ENCODE peak calls at places on chromosomes 4 and X, in seven cellular contexts. O is hippocampal formation, D is glutamatergic neuron, X is SIG-M5, Y is NCI-H146, I is HEK293T, J is NCI-H446 treated with DMSO at 0.1 percent for 48 hours. F is an unnamed sample.
A peak's percentile ranks its signal among the peaks of the same experiment; 100 is the strongest.

GRCh38 chr4:162015090-162015489 is 148.7 kb downstream of the FSTL5 start:
- DNase-seq in O (no peak), D (no peak), J (no peak), X (peak; percentile 15), Y (no peak), I (no peak), F (no peak)

GRCh38 chr4:31045724-31046318 is 325.7 kb downstream of the PCDH7 start:
- DNase-seq in X (no peak), I (peak; percentile 5), J (peak; percentile 5), Y (peak; percentile 67), O (no peak), D (no peak), F (peak; percentile 4)

GRCh38 chr4:1053080-1053661 is 41.7 kb downstream of the FGFRL1 start:
- DNase-seq in D (no peak), O (no peak), I (no peak), Y (no peak), X (no peak), J (no peak), F (no peak)

GRCh38 chr4:14749910-14750309 is 252.4 kb upstream of the CPEB2 start:
- DNase-seq in O (no peak), Y (peak; percentile 55), J (no peak), D (no peak), I (no peak), X (no peak), F (peak; percentile 11)

GRCh38 chrX:76555816-76556215 is 128.3 kb downstream of the MAGEE1 start:
- DNase-seq in I (peak; percentile 29), Y (no peak), D (peak; percentile 44), J (peak; percentile 1), X (no peak), O (no peak), F (peak; percentile 60)

GRCh38 chrX:129522184-129523059 is 868 bp downstream of the SMARCA1 start:
- DNase-seq in D (peak; percentile 72), X (no peak), J (peak; percentile 8), O (peak; percentile 25), Y (peak; percentile 71), I (peak; percentile 70), F (no peak)

GRCh38 chrX:10741003-10741402 is 120.6 kb upstream of the MID1 start:
- DNase-seq in D (no peak), I (no peak), O (no peak), X (no peak), Y (no peak), J (no peak), F (no peak)

GRCh38 chr4:11428161-11428700 is 463 bp downstream of the HS3ST1 start:
- DNase-seq in Y (peak; percentile 80), J (no peak), D (peak; percentile 28), O (no peak), X (no peak), I (no peak), F (no peak)

GRCh38 chr4:2047031-2047660 is 12.0 kb upstream of the NAT8L start:
- DNase-seq in O (no peak), J (no peak), I (no peak), Y (no peak), D (no peak), X (no peak), F (no peak)

GRCh38 chrX:22424919-22425318 is 152.2 kb downstream of the CBLL2 start:
- DNase-seq in D (no peak), Y (no peak), J (no peak), I (no peak), X (no peak), O (no peak), F (no peak)

GRCh38 chrX:39816871-39817731 is 280.7 kb downstream of the BCOR start:
- DNase-seq in O (no peak), Y (peak; percentile 15), D (no peak), I (no peak), X (no peak), J (peak; percentile 8), F (no peak)

GRCh38 chr4:121408-122084 is 2.8 kb upstream of the ZNF718 start:
- DNase-seq in O (no peak), I (no peak), Y (no peak), J (no peak), D (no peak), X (no peak), F (no peak)

GRCh38 chr4:153483432-153484418 is 17.6 kb downstream of the TMEM131L start:
- DNase-seq in D (no peak), X (no peak), O (no peak), Y (no peak), I (no peak), J (no peak), F (no peak)

GRCh38 chr4:172850838-172851237 is 317.8 kb upstream of the GALNT7 start:
- DNase-seq in O (no peak), X (no peak), I (no peak), Y (no peak), D (no peak), J (no peak), F (no peak)

GRCh38 chr4:74223801-74224200 is 65.9 kb downstream of the MTHFD2L start:
- DNase-seq in Y (no peak), O (no peak), D (no peak), J (no peak), X (no peak), I (no peak), F (no peak)

F was measured in erythroblast.